ENCODE peak calls at places on chromosomes 12 and 14, in nine cellular contexts. Z, F, R, H, C, D, Q, X and K are unnamed samples.

GRCh38 chr12:51028126-51028810 is 2.1 kb upstream of the SLC11A2 start:
- DNase-seq in Z (peak), F (peak), R (no peak), H (no peak), C (peak), D (no peak), Q (no peak), X (no peak), K (no peak)

GRCh38 chr12:94732367-94732990 is 82.1 kb upstream of the TMCC3 start:
- DNase-seq in Z (no peak), F (no peak), R (no peak), H (no peak), C (no peak), D (no peak), Q (no peak), X (no peak), K (no peak)

GRCh38 chr12:7156259-7157197 is 26.4 kb downstream of the CLSTN3 start:
- DNase-seq in Z (no peak), F (no peak), R (no peak), H (no peak), C (no peak), D (no peak), Q (no peak), X (no peak), K (no peak)

GRCh38 chr12:124390442-124391116 is 95.7 kb downstream of the RFLNA start:
- DNase-seq in Z (no peak), F (no peak), R (no peak), H (no peak), C (no peak), D (no peak), Q (no peak), X (no peak), K (no peak)

GRCh38 chr12:108842364-108842763 is 15.0 kb downstream of the SSH1 start:
- DNase-seq in Z (no peak), F (no peak), R (no peak), H (no peak), C (no peak), D (no peak), Q (no peak), X (no peak), K (no peak)

GRCh38 chr12:57528176-57528575 is 5.6 kb downstream of the MBD6 start:
- DNase-seq in Z (no peak), F (no peak), R (no peak), H (no peak), C (no peak), D (no peak), Q (no peak), X (no peak), K (no peak)

GRCh38 chr14:105148604-105149145 is 19.9 kb downstream of the JAG2 start:
- DNase-seq in Z (no peak), F (no peak), R (no peak), H (no peak), C (no peak), D (no peak), Q (no peak), X (no peak), K (no peak)

GRCh38 chr12:92362109-92362508 is 216.5 kb upstream of the BTG1 start:
- DNase-seq in Z (no peak), F (no peak), R (no peak), H (no peak), C (no peak), D (no peak), Q (no peak), X (no peak), K (no peak)

GRCh38 chr12:66915312-66915904 is 236.5 kb upstream of the GRIP1 start:
- DNase-seq in Z (peak), F (no peak), R (no peak), H (no peak), C (peak), D (no peak), Q (no peak), X (no peak), K (no peak)

GRCh38 chr12:5884846-5885245 is 60.2 kb downstream of the ANO2 start:
- DNase-seq in Z (no peak), F (no peak), R (no peak), H (no peak), C (no peak), D (no peak), Q (no peak), X (no peak), K (no peak)

GRCh38 chr12:121189061-121189886 is 20.7 kb upstream of the P2RX4 start:
- DNase-seq in Z (no peak), F (no peak), R (no peak), H (no peak), C (no peak), D (no peak), Q (no peak), X (no peak), K (no peak)

GRCh38 chr12:30830751-30831150 is 76.0 kb upstream of the CAPRIN2 start:
- DNase-seq in Z (no peak), F (no peak), R (no peak), H (no peak), C (no peak), D (no peak), Q (no peak), X (no peak), K (no peak)

GRCh38 chr14:105098316-105098715 is 33.1 kb upstream of the GPR132 start:
- DNase-seq in Z (no peak), F (no peak), R (no peak), H (no peak), C (no peak), D (no peak), Q (no peak), X (no peak), K (no peak)

GRCh38 chr12:42284876-42285275 is 41.0 kb downstream of the ZCRB1 start:
- DNase-seq in Z (no peak), F (no peak), R (no peak), H (peak), C (no peak), D (no peak), Q (no peak), X (no peak), K (no peak)

GRCh38 chr14:59308706-59309105 is 120.2 kb downstream of the DAAM1 start:
- DNase-seq in Z (no peak), F (no peak), R (no peak), H (no peak), C (no peak), D (no peak), Q (no peak), X (no peak), K (no peak)

GRCh38 chr14:64680013-64680674 is 24.1 kb upstream of the PLEKHG3 start:
- DNase-seq in Z (peak), F (no peak), R (no peak), H (peak), C (no peak), D (no peak), Q (no peak), X (no peak), K (no peak)

GRCh38 chr14:31449971-31450610 is 7.2 kb downstream of the DTD2 start:
- DNase-seq in Z (peak), F (peak), R (no peak), H (no peak), C (peak), D (no peak), Q (no peak), X (no peak), K (peak)

GRCh38 chr12:41014643-41015020 is 173.5 kb upstream of the PDZRN4 start:
- DNase-seq in Z (no peak), F (no peak), R (no peak), H (peak), C (no peak), D (no peak), Q (peak), X (no peak), K (no peak)

GRCh38 chr14:98802044-98802443 is 470.0 kb downstream of the BCL11B start:
- DNase-seq in Z (no peak), F (no peak), R (no peak), H (no peak), C (no peak), D (no peak), Q (no peak), X (no peak), K (no peak)

GRCh38 chr12:49792976-49793580 is 35.1 kb downstream of the NCKAP5L start:
- DNase-seq in Z (no peak), F (no peak), R (no peak), H (no peak), C (no peak), D (no peak), Q (no peak), X (no peak), K (no peak)

GRCh38 chr12:30694412-30694955 is 1.2 kb downstream of the IPO8 start:
- DNase-seq in Z (peak), F (peak), R (no peak), H (no peak), C (no peak), D (no peak), Q (no peak), X (no peak), K (no peak)

GRCh38 chr12:6851153-6851920 is at the start of gene CDCA3:
- DNase-seq in Z (peak), F (peak), R (peak), H (peak), C (peak), D (peak), Q (peak), X (peak), K (peak)

GRCh38 chr14:99595524-99595923 is 8.5 kb downstream of the CCDC85C start:
- DNase-seq in Z (no peak), F (no peak), R (no peak), H (no peak), C (no peak), D (no peak), Q (no peak), X (no peak), K (no peak)

GRCh38 chr14:69539631-69540410 is 34.9 kb downstream of the CCDC177 start:
- DNase-seq in Z (no peak), F (no peak), R (no peak), H (no peak), C (no peak), D (no peak), Q (no peak), X (no peak), K (no peak)